ENCODE peak calls at places on chromosomes 11 and 22, in seven cellular contexts. Y is IMR-90, X is neuronal stem cell, E is H1, D is mesenchymal stem cell, Q is H9, B is trophoblast cell. W is an unnamed sample.

GRCh38 chr11:57729479-57729878 is 11.8 kb upstream of the SELENOH start:
- DNase-seq in Y (no peak), X (no peak), E (no peak), D (no peak), Q (no peak), B (no peak), W (no peak)

GRCh38 chr11:10476927-10477689 is 22.0 kb downstream of the AMPD3 start:
- DNase-seq in Y (no peak), X (no peak), E (no peak), D (no peak), Q (no peak), B (no peak), W (no peak)

GRCh38 chr11:103894673-103895072 is 141.8 kb upstream of the DDI1 start:
- DNase-seq in Y (no peak), X (no peak), E (no peak), D (no peak), Q (no peak), B (no peak), W (no peak)

GRCh38 chr11:73359930-73360742 is 16.1 kb upstream of the RELT start:
- DNase-seq in Y (peak; percentile 49), X (no peak), E (peak; percentile 83), D (no peak), Q (peak; percentile 80), B (no peak), W (peak; percentile 75)

GRCh38 chr22:26700462-26700861 is 43.1 kb downstream of the MIAT start:
- DNase-seq in Y (no peak), X (no peak), E (no peak), D (no peak), Q (no peak), B (no peak), W (no peak)

GRCh38 chr11:503179-503981 is 3.7 kb downstream of the RNH1 start:
- DNase-seq in Y (peak; percentile 19), X (no peak), E (no peak), D (no peak), Q (no peak), B (no peak), W (no peak)

GRCh38 chr11:62054081-62054480 is 69.7 kb upstream of the INCENP start:
- DNase-seq in Y (no peak), X (no peak), E (no peak), D (no peak), Q (no peak), B (peak; percentile 27), W (no peak)

GRCh38 chr22:22408731-22409696 is 99.5 kb downstream of the ZNF280B start:
- DNase-seq in Y (peak; percentile 4), X (peak; percentile 21), E (peak; percentile 69), D (peak; percentile 18), Q (peak; percentile 57), B (peak; percentile 92), W (peak; percentile 57)

GRCh38 chr11:119716475-119717057 is 12.4 kb downstream of the NECTIN1 start:
- DNase-seq in Y (peak; percentile 12), X (no peak), E (no peak), D (no peak), Q (no peak), B (no peak), W (no peak)

GRCh38 chr11:110711776-110712642 is at the start of gene ARHGAP20:
- DNase-seq in Y (peak; percentile 71), X (peak; percentile 56), E (peak; percentile 80), D (peak; percentile 58), Q (peak; percentile 81), B (peak; percentile 66), W (peak; percentile 75)

GRCh38 chr11:5618807-5619206 is 6.0 kb upstream of the TRIM34 start:
- DNase-seq in Y (peak; percentile 97), X (no peak), E (no peak), D (peak; percentile 71), Q (no peak), B (peak; percentile 57), W (no peak)

GRCh38 chr11:43870981-43871550 is 9.6 kb upstream of the ALKBH3 start:
- DNase-seq in Y (no peak), X (no peak), E (no peak), D (no peak), Q (no peak), B (no peak), W (peak; percentile 19)

GRCh38 chr11:16778876-16779275 is 40.4 kb downstream of the C11orf58 start:
- DNase-seq in Y (no peak), X (no peak), E (no peak), D (no peak), Q (no peak), B (no peak), W (no peak)

GRCh38 chr11:104148074-104148473 is 15.9 kb downstream of the PDGFD start:
- DNase-seq in Y (peak; percentile 74), X (no peak), E (no peak), D (no peak), Q (no peak), B (no peak), W (no peak)

GRCh38 chr11:107953506-107953905 is 25.3 kb downstream of the RAB39A start:
- DNase-seq in Y (no peak), X (no peak), E (no peak), D (no peak), Q (no peak), B (no peak), W (peak; percentile 22)

GRCh38 chr11:113255096-113255495 is 59.3 kb upstream of the TTC12 start:
- DNase-seq in Y (no peak), X (no peak), E (no peak), D (no peak), Q (no peak), B (no peak), W (no peak)

GRCh38 chr11:83249972-83250593 is 36.1 kb downstream of the CCDC90B start:
- DNase-seq in Y (peak; percentile 69), X (no peak), E (no peak), D (peak; percentile 59), Q (no peak), B (peak; percentile 13), W (peak; percentile 31)

GRCh38 chr11:12200359-12201015 is 90.1 kb downstream of the MICAL2 start:
- DNase-seq in Y (peak; percentile 83), X (no peak), E (no peak), D (no peak), Q (no peak), B (peak; percentile 72), W (no peak)

GRCh38 chr11:2580444-2581050 is 119.2 kb downstream of the KCNQ1OT1 start:
- DNase-seq in Y (no peak), X (no peak), E (peak; percentile 46), D (no peak), Q (peak; percentile 19), B (no peak), W (no peak)

GRCh38 chr11:35474677-35475076 is 50.7 kb downstream of the PAMR1 start:
- DNase-seq in Y (no peak), X (no peak), E (no peak), D (no peak), Q (no peak), B (no peak), W (no peak)

GRCh38 chr22:38303974-38304373 is 13.3 kb downstream of the CSNK1E start:
- DNase-seq in Y (no peak), X (no peak), E (no peak), D (no peak), Q (no peak), B (no peak), W (no peak)

GRCh38 chr11:76793391-76793811 is 10.2 kb downstream of the TSKU start:
- DNase-seq in Y (no peak), X (peak; percentile 61), E (no peak), D (no peak), Q (no peak), B (no peak), W (no peak)

GRCh38 chr11:128911701-128912100 is 20.5 kb downstream of the KCNJ5 start:
- DNase-seq in Y (no peak), X (no peak), E (no peak), D (no peak), Q (no peak), B (no peak), W (no peak)

GRCh38 chr22:37051629-37052385 is at the start of gene KCTD17:
- DNase-seq in Y (peak; percentile 59), X (peak; percentile 54), E (peak; percentile 80), D (peak; percentile 70), Q (peak; percentile 60), B (peak; percentile 10), W (peak; percentile 76)

GRCh38 chr22:37746366-37747089 is 49.7 kb downstream of the TRIOBP start:
- DNase-seq in Y (no peak), X (peak; percentile 24), E (peak; percentile 71), D (no peak), Q (no peak), B (no peak), W (peak; percentile 62)

GRCh38 chr11:70567680-70568503 is 169.6 kb downstream of the CTTN start:
- DNase-seq in Y (peak; percentile 10), X (no peak), E (no peak), D (peak; percentile 54), Q (peak; percentile 60), B (peak; percentile 42), W (peak; percentile 68)

GRCh38 chr11:70569173-70569890 is 171.0 kb downstream of the CTTN start:
- DNase-seq in Y (no peak), X (no peak), E (peak; percentile 44), D (no peak), Q (no peak), B (no peak), W (no peak)

GRCh38 chr11:70570693-70571395 is 172.5 kb downstream of the CTTN start:
- DNase-seq in Y (no peak), X (no peak), E (no peak), D (no peak), Q (no peak), B (no peak), W (no peak)

GRCh38 chr11:70568504-70569172 is 170.3 kb downstream of the CTTN start:
- DNase-seq in Y (peak; percentile 24), X (no peak), E (peak; percentile 72), D (peak; percentile 63), Q (peak; percentile 86), B (peak; percentile 12), W (peak; percentile 93)

GRCh38 chr11:70569996-70570692 is 171.8 kb downstream of the CTTN start:
- DNase-seq in Y (no peak), X (no peak), E (no peak), D (no peak), Q (no peak), B (no peak), W (no peak)
- H3K23ac ChIP-seq in Y (no peak overlapping the region), X (peak overlapping the region; percentile 9), E (no peak overlapping the region), D (no peak overlapping the region), Q (no peak overlapping the region), B (no peak overlapping the region), W (no peak overlapping the region)

DNA sequence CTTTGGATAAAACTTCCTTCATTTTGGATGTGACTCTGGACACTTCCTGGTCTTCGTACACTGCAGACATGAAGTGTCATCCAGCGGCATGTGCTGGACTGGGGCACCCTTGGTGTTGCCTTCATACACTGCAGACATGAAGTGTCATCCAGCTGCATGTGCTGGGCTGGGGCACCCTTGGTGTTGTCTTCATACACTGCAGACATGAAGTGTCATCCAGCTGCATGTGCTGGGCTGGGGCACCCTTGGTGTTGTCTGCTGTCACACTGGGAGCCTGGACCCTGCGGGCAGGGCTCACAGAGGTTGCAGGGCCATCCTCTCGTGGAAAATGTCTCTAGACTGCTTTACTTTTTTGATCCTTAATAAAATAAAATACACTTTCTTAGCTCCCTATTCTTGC is 771.4 kb downstream of the BRD1 start:
- DNase-seq in Y (no peak), X (no peak), E (no peak), D (no peak), Q (no peak), B (no peak), W (no peak)
- H2BK5ac ChIP-seq in Y (no peak overlapping the region), X (no peak overlapping the region), E (no peak overlapping the region), D (no peak overlapping the region), Q (no peak overlapping the region), B (no peak overlapping the region), W (no peak overlapping the region)

GRCh38 chr11:117833401-117833891 is 8.9 kb upstream of the FXYD2 start:
- DNase-seq in Y (no peak), X (no peak), E (peak; percentile 37), D (no peak), Q (peak; percentile 25), B (no peak), W (no peak)
- H3K18ac ChIP-seq in Y (no peak overlapping the region), X (peak overlapping the region; percentile 49), E (no peak overlapping the region), D (no peak overlapping the region), Q (no peak overlapping the region), B (no peak overlapping the region), W (no peak overlapping the region)

GRCh38 chr11:92382311-92382710 is 157.7 kb downstream of the FAT3 start:
- DNase-seq in Y (no peak), X (no peak), E (no peak), D (no peak), Q (no peak), B (no peak), W (peak; percentile 25)
- H3K23ac ChIP-seq in Y (no peak overlapping the region), X (no peak overlapping the region), E (no peak overlapping the region), D (no peak overlapping the region), Q (no peak overlapping the region), B (no peak overlapping the region), W (no peak overlapping the region)